ENCODE peak calls at places on chromosome 6, in four cellular contexts. E is fibroblast of lung, O is fibroblast of the aortic adventitia, V is RPMI7951. X is an unnamed sample.

GRCh38 chr6:26026833-26027490 is 60.3 kb upstream of the HFE start:
- DNase-seq in E (peak), O (peak), V (peak), X (peak)

GRCh38 chr6:7912024-7912423 is 1.4 kb upstream of the TXNDC5 start:
- DNase-seq in O (peak), V (no peak), E (no peak), X (no peak)

GRCh38 chr6:170244721-170245201 is 46.1 kb downstream of the DLL1 start:
- DNase-seq in V (no peak), E (no peak), O (no peak), X (no peak)

GRCh38 chr6:138736640-138737039 is 36.9 kb upstream of the CCDC28A start:
- DNase-seq in O (peak), E (peak), V (peak), X (no peak)

GRCh38 chr6:166382500-166382932 is 224 bp downstream of the MPC1 start:
- DNase-seq in V (no peak), E (no peak), O (no peak), X (no peak)

GRCh38 chr6:52317841-52318581 is 33.5 kb upstream of the MCM3 start:
- DNase-seq in V (peak), O (peak), E (peak), X (no peak)

GRCh38 chr6:16564430-16564829 is 196.8 kb downstream of the ATXN1 start:
- DNase-seq in O (no peak), E (peak), V (peak), X (no peak)

GRCh38 chr6:33771342-33772113 is 17.4 kb downstream of the LEMD2 start:
- DNase-seq in O (peak), E (peak), V (peak), X (no peak)

GRCh38 chr6:35919827-35920751 is 809 bp downstream of the SRPK1 start:
- DNase-seq in O (peak), E (peak), V (peak), X (no peak)

GRCh38 chr6:46473866-46474265 is 17.4 kb downstream of the RCAN2 start:
- DNase-seq in O (no peak), V (no peak), E (peak), X (no peak)

GRCh38 chr6:49384913-49385312 is 78.1 kb downstream of the MMUT start:
- DNase-seq in V (no peak), E (no peak), O (peak), X (no peak)

GRCh38 chr6:113466526-113466925 is 390.6 kb upstream of the MARCKS start:
- DNase-seq in E (no peak), V (no peak), O (no peak), X (no peak)

GRCh38 chr6:99026135-99026534 is 78.4 kb upstream of the FBXL4 start:
- DNase-seq in E (peak), V (peak), O (no peak), X (no peak)

GRCh38 chr6:170451762-170452651 is 101.1 kb downstream of the PSMB1 start:
- DNase-seq in O (no peak), V (no peak), E (no peak), X (no peak)

GRCh38 chr6:63975685-63976084 is 340.1 kb downstream of the PHF3 start:
- DNase-seq in O (no peak), E (no peak), V (no peak), X (no peak)